ENCODE peak calls at places on chromosomes 2 and 18, in nine cellular contexts. One of them, this sample, is unnamed.

GRCh38 chr2:237280235-237280634 is 133.7 kb downstream of the COL6A3 start:
- DNase-seq in AG08396: peak
- DNase-seq in epithelial cell of prostate: no peak
- DNase-seq in neural progenitor cell: no peak
- DNase-seq in fibroblast of lung: peak
- DNase-seq in LoVo: no peak
- DNase-seq in COLO829: peak
- DNase-seq in endothelial cell: no peak
- DNase-seq in posterior vena cava: peak
- DNase-seq in this sample: no peak

GRCh38 chr2:42086500-42086953 is 38.7 kb downstream of the PKDCC start:
- DNase-seq in fibroblast of lung: peak
- DNase-seq in epithelial cell of prostate: no peak
- DNase-seq in LoVo: peak
- DNase-seq in neural progenitor cell: peak
- DNase-seq in AG08396: peak
- DNase-seq in endothelial cell: peak
- DNase-seq in posterior vena cava: no peak
- DNase-seq in COLO829: peak
- DNase-seq in this sample: no peak

GRCh38 chr18:67010916-67011315 is 407.0 kb upstream of the CDH19 start:
- DNase-seq in COLO829: no peak
- DNase-seq in endothelial cell: no peak
- DNase-seq in LoVo: peak
- DNase-seq in neural progenitor cell: no peak
- DNase-seq in fibroblast of lung: no peak
- DNase-seq in AG08396: no peak
- DNase-seq in posterior vena cava: no peak
- DNase-seq in epithelial cell of prostate: peak
- DNase-seq in this sample: no peak

GRCh38 chr2:46164581-46165301 is 132.5 kb upstream of the EPAS1 start:
- DNase-seq in AG08396: peak
- DNase-seq in endothelial cell: no peak
- DNase-seq in COLO829: no peak
- DNase-seq in LoVo: peak
- DNase-seq in posterior vena cava: peak
- DNase-seq in fibroblast of lung: peak
- DNase-seq in neural progenitor cell: no peak
- DNase-seq in epithelial cell of prostate: no peak
- DNase-seq in this sample: peak

GRCh38 chr2:30503007-30503691 is 56.1 kb downstream of the LCLAT1 start:
- DNase-seq in LoVo: no peak
- DNase-seq in epithelial cell of prostate: no peak
- DNase-seq in fibroblast of lung: peak
- DNase-seq in posterior vena cava: no peak
- DNase-seq in COLO829: no peak
- DNase-seq in endothelial cell: no peak
- DNase-seq in neural progenitor cell: no peak
- DNase-seq in AG08396: no peak
- DNase-seq in this sample: no peak

GRCh38 chr2:26982102-26982742 is 11.8 kb downstream of the MAPRE3 start:
- DNase-seq in LoVo: peak
- DNase-seq in neural progenitor cell: peak
- DNase-seq in epithelial cell of prostate: no peak
- DNase-seq in AG08396: no peak
- DNase-seq in posterior vena cava: no peak
- DNase-seq in COLO829: no peak
- DNase-seq in endothelial cell: peak
- DNase-seq in fibroblast of lung: peak
- DNase-seq in this sample: peak

GRCh38 chr2:193679850-193680249 is 1485.1 kb upstream of the TMEFF2 start:
- DNase-seq in epithelial cell of prostate: no peak
- DNase-seq in fibroblast of lung: no peak
- DNase-seq in endothelial cell: no peak
- DNase-seq in LoVo: no peak
- DNase-seq in posterior vena cava: no peak
- DNase-seq in COLO829: no peak
- DNase-seq in neural progenitor cell: no peak
- DNase-seq in AG08396: no peak
- DNase-seq in this sample: no peak

GRCh38 chr2:37570773-37571570 is 100.5 kb downstream of the CDC42EP3 start:
- DNase-seq in endothelial cell: no peak
- DNase-seq in COLO829: no peak
- DNase-seq in LoVo: peak
- DNase-seq in fibroblast of lung: peak
- DNase-seq in AG08396: peak
- DNase-seq in posterior vena cava: no peak
- DNase-seq in epithelial cell of prostate: peak
- DNase-seq in neural progenitor cell: no peak
- DNase-seq in this sample: no peak

This sample was measured in left ventricle myocardium inferior.